ENCODE peak calls at places on chromosomes 4 and X, in eight cellular contexts. Q is fibroblast of lung, X is esophagus squamous epithelium, H is fibroblast of mammary gland, L is upper lobe of right lung, S is lower lobe of right lung, B is H1, I is stomach. Z is an unnamed sample.

GRCh38 chrX:69146739-69147138 is 18.5 kb downstream of the PJA1 start:
- DNase-seq in S (no peak), X (no peak), Q (no peak), L (no peak), I (no peak), B (no peak), H (no peak), Z (no peak)

GRCh38 chrX:55169782-55170181 is 50.4 kb upstream of the PAGE5 start:
- DNase-seq in Q (no peak), L (no peak), B (no peak), X (no peak), H (no peak), S (no peak), I (no peak), Z (no peak)

GRCh38 chrX:13598877-13599276 is 29.5 kb downstream of the EGFL6 start:
- DNase-seq in Q (no peak), I (no peak), H (peak; percentile 25), B (no peak), X (no peak), S (no peak), L (no peak), Z (no peak)

GRCh38 chrX:17833954-17834353 is 27.1 kb downstream of the RAI2 start:
- DNase-seq in I (no peak), B (no peak), L (no peak), H (no peak), S (no peak), Q (no peak), X (no peak), Z (no peak)

GRCh38 chrX:131841496-131842410 is 181.3 kb upstream of the STK26 start:
- DNase-seq in L (no peak), B (peak; percentile 49), S (no peak), I (peak; percentile 47), Q (peak; percentile 35), X (no peak), H (peak; percentile 54), Z (no peak)

GRCh38 chr4:111631157-111631999 is 513.9 kb upstream of the FAM241A start:
- DNase-seq in L (no peak), H (peak; percentile 38), I (no peak), X (no peak), B (no peak), Q (peak; percentile 21), S (no peak), Z (no peak)

GRCh38 chrX:2691543-2692220 is 587 bp downstream of the CD99 start:
- DNase-seq in H (peak; percentile 50), L (peak; percentile 82), S (peak; percentile 75), B (no peak), Q (peak; percentile 47), I (peak; percentile 29), X (no peak), Z (no peak)

GRCh38 chrX:136780738-136781137 is at the start of gene ARHGEF6:
- DNase-seq in S (no peak), Q (no peak), I (no peak), L (no peak), B (no peak), X (no peak), H (no peak), Z (no peak)

GRCh38 chrX:42691196-42691595 is 86.8 kb downstream of the PPP1R2C start:
- DNase-seq in X (no peak), I (no peak), Q (no peak), L (no peak), H (no peak), S (no peak), B (no peak), Z (no peak)

GRCh38 chr4:13262816-13263215 is 221.3 kb downstream of the RAB28 start:
- DNase-seq in S (no peak), B (no peak), X (no peak), Q (no peak), L (no peak), I (no peak), H (no peak), Z (no peak)

GRCh38 chrX:50893466-50893865 is 17.1 kb upstream of the BMP15 start:
- DNase-seq in L (no peak), B (no peak), Q (no peak), H (no peak), X (no peak), I (no peak), S (no peak), Z (no peak)

GRCh38 chr4:139629761-139630160 is 35.9 kb upstream of the MGST2 start:
- DNase-seq in Q (no peak), B (no peak), H (no peak), L (no peak), S (no peak), X (no peak), I (no peak), Z (no peak)

GRCh38 chr4:45423876-45424275 is 697.5 kb upstream of the GNPDA2 start:
- DNase-seq in X (no peak), Q (no peak), L (no peak), S (no peak), B (no peak), H (no peak), I (no peak), Z (no peak)

GRCh38 chr4:62018537-62018936 is 818.4 kb downstream of the ADGRL3 start:
- DNase-seq in H (no peak), I (no peak), Q (no peak), X (no peak), B (no peak), L (no peak), S (no peak), Z (no peak)

GRCh38 chr4:100009490-100009889 is 59.4 kb upstream of the H2AZ1 start:
- DNase-seq in L (no peak), I (no peak), H (no peak), Q (peak; percentile 40), S (no peak), X (no peak), B (no peak), Z (no peak)

GRCh38 chr4:178205826-178206225 is 763.6 kb upstream of the AGA start:
- DNase-seq in X (no peak), L (no peak), B (no peak), S (no peak), H (no peak), I (no peak), Q (peak; percentile 42), Z (no peak)

GRCh38 chrX:66142351-66142750 is 21.7 kb upstream of the HEPH start:
- DNase-seq in H (no peak), B (no peak), S (no peak), X (no peak), I (no peak), Q (no peak), L (no peak), Z (no peak)

GRCh38 chr4:168496834-168497233 is at the start of gene PALLD:
- DNase-seq in H (peak; percentile 12), I (no peak), S (peak; percentile 47), X (no peak), Q (peak; percentile 75), B (no peak), L (no peak), Z (no peak)
- TF ChIP-seq CTCF in H (no peak), I (no peak), S (no peak), X (no peak), Q (no peak), B (no peak), L (no peak), Z (no peak)

GRCh38 chr4:6248394-6248793 is 21.3 kb upstream of the WFS1 start:
- DNase-seq in B (no peak), L (no peak), H (no peak), Q (no peak), S (no peak), X (no peak), I (no peak), Z (no peak)

GRCh38 chr4:6246170-6246634 is 23.4 kb upstream of the WFS1 start:
- DNase-seq in B (no peak), L (no peak), S (no peak), X (no peak), I (no peak), H (no peak), Q (no peak), Z (no peak)

GRCh38 chr4:6242271-6243029 is 27.2 kb upstream of the WFS1 start:
- DNase-seq in B (no peak), S (peak; percentile 12), I (no peak), X (no peak), L (no peak), Q (no peak), H (no peak), Z (no peak)

GRCh38 chr4:6241062-6241845 is 28.4 kb upstream of the WFS1 start:
- DNase-seq in X (no peak), I (no peak), H (no peak), L (peak; percentile 42), S (peak; percentile 28), Q (no peak), B (no peak), Z (no peak)

GRCh38 chr4:6245246-6246169 is 24.1 kb upstream of the WFS1 start:
- DNase-seq in X (no peak), H (no peak), B (peak; percentile 91), L (no peak), S (no peak), Q (peak; percentile 3), I (no peak), Z (no peak)
- H3K4me3 ChIP-seq in X (no peak overlapping the region), H (no peak overlapping the region), B (peak overlapping the region; percentile 68), L (no peak overlapping the region), S (peak overlapping the region; percentile 25), Q (no peak overlapping the region), I (peak overlapping the region; percentile 33), Z (peak overlapping the region; percentile 43)

GRCh38 chr4:72945719-72946336 is 123.7 kb downstream of the COX18 start:
- DNase-seq in H (no peak), S (no peak), B (no peak), I (no peak), Q (no peak), X (no peak), L (no peak), Z (no peak)

GRCh38 chr4:72948080-72948479 is 121.4 kb downstream of the COX18 start:
- DNase-seq in L (no peak), H (no peak), X (no peak), Q (no peak), S (no peak), I (no peak), B (no peak), Z (no peak)

GRCh38 chr4:72954811-72955210 is 114.7 kb downstream of the COX18 start:
- DNase-seq in B (no peak), S (no peak), L (no peak), I (no peak), Q (peak; percentile 73), H (no peak), X (no peak), Z (no peak)

GRCh38 chr4:72951628-72952027 is 117.9 kb downstream of the COX18 start:
- DNase-seq in X (no peak), I (no peak), S (no peak), B (no peak), H (no peak), Q (peak; percentile 78), L (no peak), Z (no peak)

DNA sequence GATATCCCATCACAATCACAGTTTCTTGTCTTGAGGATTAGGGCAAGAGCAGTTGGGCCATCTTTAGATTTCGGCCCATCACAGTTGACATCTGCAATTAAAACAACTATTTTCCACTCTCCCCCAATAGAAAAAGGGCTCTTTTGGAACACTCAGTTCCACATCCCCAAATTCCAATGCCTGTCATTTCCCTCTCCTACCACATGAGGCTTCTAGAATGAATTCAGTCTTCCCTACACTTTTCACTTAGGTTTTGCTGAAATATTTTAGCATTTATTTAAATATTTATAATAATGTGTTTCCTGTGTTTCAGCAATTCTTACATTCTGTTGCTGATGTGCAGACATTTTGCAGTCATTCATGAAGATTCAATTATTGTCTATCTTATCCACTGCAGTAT is 118.4 kb downstream of the COX18 start:
- DNase-seq in X (no peak), S (no peak), I (no peak), Q (peak; percentile 8), B (no peak), L (no peak), H (no peak), Z (no peak)
- TF ChIP-seq CTCF in X (no peak), S (no peak), I (no peak), Q (no peak), B (peak; percentile 7), L (no peak), H (peak; percentile 27), Z (peak; percentile 46)

GRCh38 chr4:20572976-20573375 is 127.3 kb upstream of the PACRGL start:
- DNase-seq in S (no peak), Q (no peak), X (no peak), B (no peak), H (no peak), L (no peak), I (no peak), Z (no peak)
- H3K4me3 ChIP-seq in S (no peak overlapping the region), Q (no peak overlapping the region), X (no peak overlapping the region), B (no peak overlapping the region), H (no peak overlapping the region), L (no peak overlapping the region), I (no peak overlapping the region), Z (no peak overlapping the region)

Z was measured in AG04450.